ENCODE peak calls at places on chromosomes 4 and X, in six cellular contexts. A, B, Z, C, E and F are unnamed samples.

GRCh38 chr4:57424231-57424897 is 314.2 kb upstream of the IGFBP7 start:
- DNase-seq in A (no peak), B (no peak), E (no peak), C (no peak), Z (no peak), F (peak; percentile 7)

GRCh38 chrX:123959281-123960063 is 2.0 kb upstream of the STAG2 start:
- DNase-seq in C (peak; percentile 57), Z (peak; percentile 42), B (peak; percentile 50), A (no peak), E (peak; percentile 33), F (no peak)

GRCh38 chr4:81605278-81605677 is 133.6 kb upstream of the RASGEF1B start:
- DNase-seq in E (no peak), B (no peak), A (no peak), Z (no peak), C (no peak), F (no peak)

GRCh38 chr4:99735822-99736221 is 78.2 kb upstream of the C4orf54 start:
- DNase-seq in B (no peak), A (no peak), E (no peak), Z (no peak), C (no peak), F (no peak)

GRCh38 chr4:169142906-169143305 is 127.8 kb downstream of the SH3RF1 start:
- DNase-seq in B (no peak), E (no peak), A (no peak), Z (no peak), C (no peak), F (no peak)

GRCh38 chr4:183798249-183798920 is 106.7 kb upstream of the STOX2 start:
- DNase-seq in E (peak; percentile 34), Z (peak; percentile 17), C (no peak), A (no peak), B (no peak), F (no peak)

GRCh38 chr4:124199755-124200154 is 512.8 kb downstream of the ANKRD50 start:
- DNase-seq in B (no peak), C (no peak), A (no peak), E (no peak), Z (no peak), F (no peak)

GRCh38 chr4:8600266-8600665 is 7.7 kb downstream of the CPZ start:
- DNase-seq in A (no peak), E (no peak), C (no peak), Z (no peak), B (no peak), F (no peak)

GRCh38 chrX:53190363-53190960 is 34.5 kb downstream of the KDM5C start:
- DNase-seq in C (no peak), A (no peak), B (no peak), Z (no peak), E (no peak), F (no peak)

GRCh38 chrX:22247169-22247568 is 25.5 kb upstream of the CBLL2 start:
- DNase-seq in E (no peak), A (no peak), C (no peak), Z (no peak), B (no peak), F (no peak)

GRCh38 chr4:2636331-2636730 is 99.9 kb downstream of the FAM193A start:
- DNase-seq in Z (no peak), B (no peak), E (no peak), C (no peak), A (no peak), F (no peak)

GRCh38 chr4:89305712-89306437 is 1.7 kb downstream of the GPRIN3 start:
- DNase-seq in A (no peak), C (no peak), E (no peak), B (no peak), Z (no peak), F (peak; percentile 29)

GRCh38 chr4:101649790-101650450 is 140.6 kb upstream of the BANK1 start:
- DNase-seq in A (no peak), B (no peak), C (no peak), E (no peak), Z (no peak), F (no peak)

GRCh38 chr4:184907216-184907615 is 81.4 kb upstream of the ACSL1 start:
- DNase-seq in C (no peak), B (no peak), Z (no peak), A (no peak), E (no peak), F (no peak)

GRCh38 chr4:6969826-6970800 is 60.5 kb downstream of the TBC1D14 start:
- DNase-seq in E (no peak), Z (no peak), A (no peak), B (no peak), C (no peak), F (no peak)

GRCh38 chr4:1683371-1683902 is 676 bp downstream of the FAM53A start:
- DNase-seq in B (no peak), Z (no peak), C (peak; percentile 49), A (no peak), E (peak; percentile 35), F (peak; percentile 79)

GRCh38 chr4:158938462-158939044 is 164.3 kb upstream of the RAPGEF2 start:
- DNase-seq in Z (no peak), A (no peak), B (no peak), C (no peak), E (no peak), F (no peak)

GRCh38 chr4:98873059-98873458 is 55.9 kb downstream of the EIF4E start:
- DNase-seq in C (no peak), E (no peak), Z (no peak), A (no peak), B (no peak), F (no peak)

GRCh38 chr4:73822812-73823480 is 13.5 kb upstream of the CXCL6 start:
- DNase-seq in B (no peak), E (no peak), C (no peak), A (no peak), Z (no peak), F (no peak)

GRCh38 chrX:149151805-149152757 is 353.0 kb downstream of the IDS start:
- DNase-seq in B (no peak), C (no peak), E (no peak), Z (no peak), A (no peak), F (peak; percentile 17)

GRCh38 chr4:68878048-68878447 is 62.3 kb downstream of the UGT2B10 start:
- DNase-seq in Z (no peak), A (no peak), C (no peak), E (no peak), B (no peak), F (no peak)

GRCh38 chr4:103422467-103423219 is 224.5 kb upstream of the CENPE start:
- DNase-seq in E (no peak), Z (no peak), C (no peak), A (no peak), B (no peak), F (no peak)

GRCh38 chrX:86148024-86148511 is at the start of gene DACH2:
- DNase-seq in A (no peak), C (peak; percentile 69), B (peak; percentile 64), E (peak; percentile 64), Z (peak; percentile 80), F (peak; percentile 22)

GRCh38 chr4:12844111-12844510 is 640.0 kb downstream of the RAB28 start:
- DNase-seq in C (no peak), Z (no peak), A (no peak), B (no peak), E (no peak), F (no peak)